ENCODE peak calls at places on chromosomes 13 and 19, in seven cellular contexts. A is tibial artery, I is lower lobe of right lung, M is lower leg skin, S is mesothelial cell of epicardium, O is AG04450, E is progenitor cell of endocrine pancreas. K is an unnamed sample.

GRCh38 chr13:28478127-28478526 is 16.8 kb downstream of the FLT1 start:
- DNase-seq in A (no peak), I (no peak), M (no peak), S (no peak), O (peak), E (no peak), K (no peak)

GRCh38 chr19:58086825-58087710 is 11.0 kb downstream of the ZSCAN18 start:
- DNase-seq in A (no peak), I (no peak), M (no peak), S (no peak), O (no peak), E (no peak), K (no peak)

GRCh38 chr19:18596752-18597157 is 8.2 kb downstream of the REX1BD start:
- DNase-seq in A (peak), I (peak), M (no peak), S (no peak), O (no peak), E (no peak), K (no peak)

GRCh38 chr13:40221460-40222201 is 444.8 kb downstream of the FOXO1 start:
- DNase-seq in A (no peak), I (no peak), M (no peak), S (no peak), O (no peak), E (no peak), K (no peak)

GRCh38 chr13:94309997-94310842 is 169.3 kb downstream of the DCT start:
- DNase-seq in A (no peak), I (no peak), M (no peak), S (no peak), O (peak), E (no peak), K (no peak)

GRCh38 chr19:46373573-46374359 is 26.9 kb downstream of the PPP5C start:
- DNase-seq in A (no peak), I (peak), M (peak), S (no peak), O (no peak), E (peak), K (no peak)

GRCh38 chr19:35053667-35054293 is 12.3 kb downstream of the HPN start:
- DNase-seq in A (no peak), I (peak), M (no peak), S (no peak), O (no peak), E (no peak), K (no peak)

GRCh38 chr13:103067751-103068563 is 1.7 kb upstream of the SLC10A2 start:
- DNase-seq in A (no peak), I (no peak), M (no peak), S (no peak), O (no peak), E (no peak), K (peak)

GRCh38 chr13:88107486-88108044 is 436.4 kb downstream of the SLITRK5 start:
- DNase-seq in A (no peak), I (no peak), M (no peak), S (no peak), O (no peak), E (no peak), K (no peak)

GRCh38 chr19:10115392-10116084 is 4.0 kb downstream of the P2RY11 start:
- DNase-seq in A (no peak), I (peak), M (no peak), S (no peak), O (no peak), E (no peak), K (no peak)

GRCh38 chr19:21704320-21704719 is 63.1 kb downstream of the ZNF100 start:
- DNase-seq in A (no peak), I (no peak), M (no peak), S (no peak), O (no peak), E (no peak), K (no peak)

GRCh38 chr13:104085611-104086010 is 1019.4 kb upstream of the SLC10A2 start:
- DNase-seq in A (no peak), I (no peak), M (no peak), S (no peak), O (no peak), E (no peak), K (no peak)

DNA sequence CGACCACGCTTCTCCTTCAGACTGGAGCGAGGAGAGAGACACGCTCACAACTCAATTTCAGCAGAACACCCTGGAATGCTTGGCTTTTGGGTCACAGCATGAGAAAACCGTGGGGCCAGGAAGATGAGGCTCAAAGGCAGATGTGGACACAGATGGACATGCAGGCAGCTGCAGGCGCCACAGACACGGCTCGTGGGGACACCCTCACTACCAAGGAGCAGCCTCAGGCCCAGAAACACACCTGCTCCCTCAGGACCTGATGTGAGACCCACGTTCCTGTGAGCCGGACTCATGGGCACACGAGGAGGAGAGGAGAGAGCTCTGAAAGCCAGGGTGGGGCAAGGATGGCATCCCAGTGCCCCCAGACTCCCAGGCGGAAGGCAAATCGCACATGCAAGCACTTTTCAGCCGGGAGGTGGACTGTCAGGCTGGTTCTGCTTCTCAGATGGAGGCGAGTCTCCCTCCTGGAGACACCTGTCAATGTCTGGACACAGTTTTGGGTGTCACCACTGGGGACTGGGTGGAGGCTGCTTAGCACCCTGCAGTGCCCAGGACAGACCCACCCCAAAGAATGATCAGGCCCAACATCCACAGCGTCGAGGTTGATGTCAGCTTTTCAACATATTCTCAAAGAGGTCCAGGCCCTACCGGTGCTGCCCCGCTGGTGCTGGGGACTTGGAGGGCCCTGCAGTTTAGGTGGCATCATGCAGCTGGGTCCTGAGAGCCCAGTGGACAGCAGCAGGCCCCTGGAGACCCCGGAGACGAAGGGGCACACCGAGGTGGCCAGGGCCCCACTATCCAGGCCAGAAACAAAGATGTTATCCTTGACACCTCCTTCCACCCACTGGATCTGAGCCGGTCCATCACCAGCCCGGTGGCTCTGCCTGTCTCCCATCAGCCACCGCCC is 2.3 kb downstream of the ABHD17A start:
- DNase-seq in A (no peak), I (no peak), M (no peak), S (no peak), O (no peak), E (no peak), K (no peak)
- TF ChIP-seq CTCF in A (no peak), I (no peak), M (no peak), S (no peak), O (no peak), E (no peak), K (no peak)

GRCh38 chr13:99619207-99619606 is 117.9 kb downstream of the TM9SF2 start:
- DNase-seq in A (no peak), I (no peak), M (no peak), S (no peak), O (no peak), E (no peak), K (no peak)

GRCh38 chr13:99614465-99614885 is 113.2 kb downstream of the TM9SF2 start:
- DNase-seq in A (no peak), I (no peak), M (no peak), S (no peak), O (no peak), E (no peak), K (peak)

GRCh38 chr13:99620806-99621205 is 119.5 kb downstream of the TM9SF2 start:
- DNase-seq in A (no peak), I (no peak), M (no peak), S (no peak), O (no peak), E (no peak), K (no peak)

GRCh38 chr13:99617474-99618255 is 116.4 kb downstream of the TM9SF2 start:
- DNase-seq in A (peak), I (no peak), M (no peak), S (peak), O (no peak), E (peak), K (peak)
- TF ChIP-seq CTCF in A (peak), I (peak), M (no peak), S (peak), O (peak), E (peak), K (peak)

GRCh38 chr19:33953592-33953991 is 156.9 kb downstream of the KCTD15 start:
- DNase-seq in A (no peak), I (no peak), M (peak), S (no peak), O (no peak), E (no peak), K (no peak)
- TF ChIP-seq CTCF in A (no peak), I (no peak), M (no peak), S (no peak), O (no peak), E (no peak), K (no peak)

GRCh38 chr19:1812426-1813196 is 535 bp upstream of the ATP8B3 start:
- DNase-seq in A (peak), I (peak), M (peak), S (peak), O (peak), E (peak), K (peak)

GRCh38 chr19:1813197-1813836 is 1.2 kb upstream of the ATP8B3 start:
- DNase-seq in A (no peak), I (no peak), M (no peak), S (no peak), O (no peak), E (no peak), K (no peak)

GRCh38 chr19:1811472-1811894 is 593 bp downstream of the ATP8B3 start:
- DNase-seq in A (peak), I (peak), M (peak), S (no peak), O (no peak), E (no peak), K (no peak)

GRCh38 chr19:1810439-1811160 is 1.5 kb downstream of the ATP8B3 start:
- DNase-seq in A (no peak), I (no peak), M (no peak), S (no peak), O (no peak), E (no peak), K (no peak)

GRCh38 chr19:1811942-1812425 is at the start of gene ATP8B3:
- DNase-seq in A (no peak), I (no peak), M (no peak), S (no peak), O (no peak), E (no peak), K (peak)
- TF ChIP-seq CTCF in A (no peak), I (no peak), M (no peak), S (peak), O (peak), E (peak), K (no peak)

K was measured in GM10248.